ENCODE peak calls at places on chromosomes 5 and 9, in eight cellular contexts. One of them, this sample, is unnamed.
A peak's percentile ranks its signal among the peaks of the same experiment; 100 is the strongest.

GRCh38 chr5:53211799-53212198 is 102.2 kb upstream of the MOCS2 start:
- DNase-seq in GM04504: no peak
- DNase-seq in GM06990: no peak
- DNase-seq in ovary: no peak
- DNase-seq in AG10803: peak; percentile 28
- DNase-seq in SIG-M5: no peak
- DNase-seq in glutamatergic neuron: no peak
- DNase-seq in IMR-90: peak; percentile 85
- DNase-seq in this sample: peak; percentile 82

GRCh38 chr5:122493776-122494518 is 181.9 kb downstream of the SNCAIP start:
- DNase-seq in GM04504: no peak
- DNase-seq in GM06990: no peak
- DNase-seq in ovary: no peak
- DNase-seq in AG10803: no peak
- DNase-seq in SIG-M5: no peak
- DNase-seq in glutamatergic neuron: no peak
- DNase-seq in IMR-90: no peak
- DNase-seq in this sample: no peak

GRCh38 chr5:142446131-142446959 is 121.5 kb upstream of the SPRY4 start:
- DNase-seq in GM04504: no peak
- DNase-seq in GM06990: no peak
- DNase-seq in ovary: no peak
- DNase-seq in AG10803: peak; percentile 63
- DNase-seq in SIG-M5: no peak
- DNase-seq in glutamatergic neuron: no peak
- DNase-seq in IMR-90: peak; percentile 84
- DNase-seq in this sample: peak; percentile 77

GRCh38 chr9:7561527-7561926 is 238.1 kb downstream of the DMAC1 start:
- DNase-seq in GM04504: no peak
- DNase-seq in GM06990: no peak
- DNase-seq in ovary: no peak
- DNase-seq in AG10803: no peak
- DNase-seq in SIG-M5: no peak
- DNase-seq in glutamatergic neuron: no peak
- DNase-seq in IMR-90: no peak
- DNase-seq in this sample: no peak

GRCh38 chr9:131226226-131226625 is 50.1 kb downstream of the FAM78A start:
- DNase-seq in GM04504: no peak
- DNase-seq in GM06990: no peak
- DNase-seq in ovary: no peak
- DNase-seq in AG10803: no peak
- DNase-seq in SIG-M5: no peak
- DNase-seq in glutamatergic neuron: no peak
- DNase-seq in IMR-90: no peak
- DNase-seq in this sample: no peak

GRCh38 chr5:141958113-141958512 is at the start of gene PCDH12:
- DNase-seq in GM04504: no peak
- DNase-seq in GM06990: no peak
- DNase-seq in ovary: no peak
- DNase-seq in AG10803: no peak
- DNase-seq in SIG-M5: no peak
- DNase-seq in glutamatergic neuron: peak; percentile 82
- DNase-seq in IMR-90: peak; percentile 7
- DNase-seq in this sample: peak; percentile 14

GRCh38 chr9:17600962-17601593 is 22.2 kb downstream of the SH3GL2 start:
- DNase-seq in GM04504: no peak
- DNase-seq in GM06990: no peak
- DNase-seq in ovary: no peak
- DNase-seq in AG10803: no peak
- DNase-seq in SIG-M5: no peak
- DNase-seq in glutamatergic neuron: no peak
- DNase-seq in IMR-90: peak; percentile 60
- DNase-seq in this sample: peak; percentile 25

GRCh38 chr9:37262410-37262809 is 142.0 kb downstream of the ZCCHC7 start:
- DNase-seq in GM04504: no peak
- DNase-seq in GM06990: no peak
- DNase-seq in ovary: no peak
- DNase-seq in AG10803: peak; percentile 8
- DNase-seq in SIG-M5: no peak
- DNase-seq in glutamatergic neuron: peak; percentile 34
- DNase-seq in IMR-90: peak; percentile 49
- DNase-seq in this sample: peak; percentile 41

GRCh38 chr9:89969156-89969566 is 364.3 kb downstream of the GADD45G start:
- DNase-seq in GM04504: no peak
- DNase-seq in GM06990: no peak
- DNase-seq in ovary: no peak
- DNase-seq in AG10803: no peak
- DNase-seq in SIG-M5: no peak
- DNase-seq in glutamatergic neuron: no peak
- DNase-seq in IMR-90: peak; percentile 1
- DNase-seq in this sample: no peak

GRCh38 chr9:2727966-2728613 is 10.8 kb downstream of the KCNV2 start:
- DNase-seq in GM04504: peak; percentile 36
- DNase-seq in GM06990: peak; percentile 29
- DNase-seq in ovary: peak; percentile 41
- DNase-seq in AG10803: peak; percentile 77
- DNase-seq in SIG-M5: peak; percentile 14
- DNase-seq in glutamatergic neuron: no peak
- DNase-seq in IMR-90: peak; percentile 71
- DNase-seq in this sample: peak; percentile 78

GRCh38 chr5:71744009-71744792 is 25.1 kb downstream of the CARTPT start:
- DNase-seq in GM04504: no peak
- DNase-seq in GM06990: no peak
- DNase-seq in ovary: no peak
- DNase-seq in AG10803: no peak
- DNase-seq in SIG-M5: no peak
- DNase-seq in glutamatergic neuron: no peak
- DNase-seq in IMR-90: no peak
- DNase-seq in this sample: no peak

GRCh38 chr5:168897387-168898122 is 318.4 kb upstream of the PANK3 start:
- DNase-seq in GM04504: no peak
- DNase-seq in GM06990: no peak
- DNase-seq in ovary: no peak
- DNase-seq in AG10803: no peak
- DNase-seq in SIG-M5: no peak
- DNase-seq in glutamatergic neuron: no peak
- DNase-seq in IMR-90: no peak
- DNase-seq in this sample: no peak

GRCh38 chr9:112731971-112732370 is 14.1 kb upstream of the INIP start:
- DNase-seq in GM04504: no peak
- DNase-seq in GM06990: no peak
- DNase-seq in ovary: no peak
- DNase-seq in AG10803: no peak
- DNase-seq in SIG-M5: no peak
- DNase-seq in glutamatergic neuron: no peak
- DNase-seq in IMR-90: no peak
- DNase-seq in this sample: no peak

GRCh38 chr9:27765266-27765665 is 192.0 kb upstream of the C9orf72 start:
- DNase-seq in GM04504: no peak
- DNase-seq in GM06990: no peak
- DNase-seq in ovary: no peak
- DNase-seq in AG10803: no peak
- DNase-seq in SIG-M5: no peak
- DNase-seq in glutamatergic neuron: no peak
- DNase-seq in IMR-90: no peak
- DNase-seq in this sample: no peak

GRCh38 chr9:96256800-96257199 is 45.2 kb downstream of the HSD17B3 start:
- DNase-seq in GM04504: no peak
- DNase-seq in GM06990: no peak
- DNase-seq in ovary: no peak
- DNase-seq in AG10803: no peak
- DNase-seq in SIG-M5: no peak
- DNase-seq in glutamatergic neuron: no peak
- DNase-seq in IMR-90: peak; percentile 11
- DNase-seq in this sample: no peak

GRCh38 chr5:112923148-112923917 is 1.3 kb upstream of the REEP5 start:
- DNase-seq in GM04504: no peak
- DNase-seq in GM06990: peak; percentile 61
- DNase-seq in ovary: no peak
- DNase-seq in AG10803: no peak
- DNase-seq in SIG-M5: peak; percentile 62
- DNase-seq in glutamatergic neuron: no peak
- DNase-seq in IMR-90: no peak
- DNase-seq in this sample: no peak

GRCh38 chr9:104835163-104835562 is 71.2 kb downstream of the NIPSNAP3B start:
- DNase-seq in GM04504: no peak
- DNase-seq in GM06990: no peak
- DNase-seq in ovary: no peak
- DNase-seq in AG10803: no peak
- DNase-seq in SIG-M5: no peak
- DNase-seq in glutamatergic neuron: no peak
- DNase-seq in IMR-90: no peak
- DNase-seq in this sample: no peak

GRCh38 chr5:139747583-139748504 is 47.8 kb upstream of the PSD2 start:
- DNase-seq in GM04504: no peak
- DNase-seq in GM06990: peak; percentile 82
- DNase-seq in ovary: peak; percentile 30
- DNase-seq in AG10803: peak; percentile 45
- DNase-seq in SIG-M5: no peak
- DNase-seq in glutamatergic neuron: peak; percentile 80
- DNase-seq in IMR-90: peak; percentile 81
- DNase-seq in this sample: peak; percentile 84

GRCh38 chr9:121700165-121700830 is 48.9 kb downstream of the DAB2IP start:
- DNase-seq in GM04504: no peak
- DNase-seq in GM06990: no peak
- DNase-seq in ovary: peak; percentile 65
- DNase-seq in AG10803: peak; percentile 53
- DNase-seq in SIG-M5: no peak
- DNase-seq in glutamatergic neuron: peak; percentile 74
- DNase-seq in IMR-90: peak; percentile 48
- DNase-seq in this sample: peak; percentile 48

GRCh38 chr5:86979801-86980510 is 287.7 kb upstream of the RASA1 start:
- DNase-seq in GM04504: peak; percentile 57
- DNase-seq in GM06990: no peak
- DNase-seq in ovary: no peak
- DNase-seq in AG10803: peak; percentile 83
- DNase-seq in SIG-M5: peak; percentile 99
- DNase-seq in glutamatergic neuron: no peak
- DNase-seq in IMR-90: peak; percentile 71
- DNase-seq in this sample: peak; percentile 84

This sample was measured in fibroblast of mammary gland.